ENCODE peak calls at places on chromosomes 6 and 20, in seven cellular contexts. V is A549, Z is foreskin fibroblast, J is astrocyte of the cerebellum, R is epithelial cell of esophagus, B is tibial nerve, M is adrenal gland. Q is an unnamed sample.

GRCh38 chr20:62165762-62166399 is 16.9 kb upstream of the MTG2 start:
- DNase-seq in V (no peak), Z (no peak), J (no peak), R (no peak), B (no peak), M (no peak), Q (no peak)

GRCh38 chr6:49888742-49889431 is 22.6 kb upstream of the CRISP1 start:
- DNase-seq in V (no peak), Z (no peak), J (no peak), R (no peak), B (no peak), M (no peak), Q (no peak)

GRCh38 chr6:35905841-35906498 is 14.9 kb downstream of the SRPK1 start:
- DNase-seq in V (no peak), Z (no peak), J (no peak), R (no peak), B (no peak), M (no peak), Q (no peak)

GRCh38 chr6:159758031-159759001 is 3.5 kb upstream of the ACAT2 start:
- DNase-seq in V (peak), Z (peak), J (peak), R (peak), B (no peak), M (no peak), Q (no peak)

GRCh38 chr6:30962716-30963115 is 20.8 kb upstream of the MUC21 start:
- DNase-seq in V (no peak), Z (no peak), J (no peak), R (no peak), B (no peak), M (no peak), Q (no peak)

GRCh38 chr6:159084493-159085091 is 39.8 kb upstream of the TAGAP start:
- DNase-seq in V (no peak), Z (peak), J (no peak), R (peak), B (no peak), M (no peak), Q (no peak)

GRCh38 chr6:75230484-75231325 is 12.9 kb downstream of the COX7A2 start:
- DNase-seq in V (peak), Z (peak), J (no peak), R (peak), B (no peak), M (peak), Q (no peak)

GRCh38 chr20:48937674-48938073 is 16.2 kb downstream of the ARFGEF2 start:
- DNase-seq in V (no peak), Z (no peak), J (no peak), R (no peak), B (no peak), M (no peak), Q (no peak)

GRCh38 chr6:42571611-42572342 is 7.9 kb downstream of the UBR2 start:
- DNase-seq in V (no peak), Z (no peak), J (no peak), R (no peak), B (no peak), M (no peak), Q (no peak)

GRCh38 chr20:34037767-34038166 is 44.1 kb downstream of the RALY start:
- DNase-seq in V (no peak), Z (peak), J (no peak), R (no peak), B (no peak), M (no peak), Q (no peak)

GRCh38 chr6:150394886-150395285 is 26.1 kb downstream of the IYD start:
- DNase-seq in V (no peak), Z (no peak), J (no peak), R (no peak), B (no peak), M (no peak), Q (no peak)

GRCh38 chr20:58702859-58703648 is 10.5 kb downstream of the NPEPL1 start:
- DNase-seq in V (no peak), Z (no peak), J (no peak), R (no peak), B (no peak), M (no peak), Q (no peak)

GRCh38 chr6:20540683-20541082 is 6.4 kb downstream of the CDKAL1 start:
- DNase-seq in V (no peak), Z (peak), J (no peak), R (peak), B (no peak), M (peak), Q (no peak)

DNA sequence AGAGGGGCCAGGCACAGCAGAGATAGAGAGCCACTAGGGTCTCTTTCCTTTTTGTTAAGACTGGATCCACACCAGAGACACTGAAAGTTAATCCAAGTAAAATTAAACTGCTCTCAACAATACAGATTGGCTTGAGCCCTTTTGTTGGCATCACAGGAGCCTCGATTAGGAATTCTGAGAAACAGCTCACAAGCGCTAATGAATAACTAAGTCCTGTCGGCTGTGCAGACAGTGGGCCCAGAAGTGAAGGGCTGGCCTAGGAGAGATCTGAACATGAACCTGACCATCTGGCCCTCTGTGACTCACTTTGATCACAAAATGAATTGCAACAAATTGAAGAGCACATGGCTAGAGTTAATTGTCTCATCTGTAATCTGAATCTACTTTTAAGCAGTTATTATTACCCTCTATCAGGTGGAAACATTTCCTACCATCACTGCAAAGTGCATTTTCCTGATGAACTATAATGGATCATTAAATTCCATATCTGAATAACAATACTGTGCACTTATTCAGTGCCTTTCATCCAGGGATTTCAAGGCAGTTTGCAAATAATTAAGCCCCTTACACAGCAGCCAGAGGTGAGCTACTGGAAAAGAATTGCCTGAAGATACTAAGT is 3.2 kb downstream of the BACH2 start:
- DNase-seq in V (no peak), Z (peak), J (no peak), R (no peak), B (no peak), M (no peak), Q (peak)
- H3K4me3 ChIP-seq in V (no peak), Z (no peak), J (no peak), R (no peak), B (no peak), M (no peak), Q (no peak)

DNA sequence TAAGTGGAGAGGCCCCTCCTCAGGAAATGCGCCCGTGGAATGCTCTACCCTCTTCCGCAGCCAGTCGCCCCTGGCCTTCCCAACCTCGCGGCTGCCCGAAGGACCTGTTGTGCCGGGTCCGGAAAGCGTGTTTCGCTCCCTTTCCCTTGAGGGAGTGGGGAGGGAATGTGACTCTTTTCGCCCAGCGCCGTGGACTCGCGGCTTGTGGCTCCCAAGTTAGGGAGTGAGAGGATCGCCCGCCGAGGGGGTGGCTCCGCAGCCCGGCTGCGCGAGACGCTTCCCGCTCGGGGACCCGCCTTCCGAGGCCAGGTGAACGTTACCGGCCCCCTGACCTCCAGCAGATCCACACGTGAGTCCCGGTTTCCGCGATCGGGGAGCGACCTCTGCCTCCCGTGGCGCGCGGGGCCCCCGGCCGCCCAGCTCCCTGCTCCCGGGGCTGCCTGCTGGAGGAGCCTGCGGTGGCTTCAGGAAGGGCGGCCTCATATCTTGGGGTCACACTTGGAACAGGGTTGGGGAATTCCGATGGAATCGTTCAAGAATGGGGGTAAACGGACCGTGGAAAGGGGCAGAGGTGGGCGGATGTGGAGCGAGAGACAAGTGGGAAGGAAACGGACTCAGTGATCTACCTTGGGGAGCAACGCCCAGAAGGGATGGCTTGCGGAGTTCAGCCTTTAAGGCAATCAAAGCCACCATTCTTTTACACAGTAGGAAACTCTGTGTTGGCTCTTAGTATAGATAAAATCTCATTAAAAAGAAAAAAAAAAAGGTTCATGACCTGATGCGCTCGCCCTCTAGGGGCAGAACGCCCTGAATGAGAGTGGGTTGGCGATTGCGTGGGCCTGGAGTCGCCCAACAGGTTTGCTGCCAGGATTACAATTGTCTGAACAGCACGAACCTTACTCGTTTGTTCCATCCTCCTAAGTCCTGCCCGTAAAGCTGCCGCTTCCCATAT is 887 bp downstream of the TPD52L1 start:
- DNase-seq in V (peak), Z (peak), J (no peak), R (peak), B (no peak), M (peak), Q (peak)
- TF ChIP-seq CTCF in V (peak), Z (peak), J (peak), R (peak), B (no peak), M (peak), Q (peak)

GRCh38 chr6:155130161-155130853 is 133.5 kb upstream of the CLDN20 start:
- DNase-seq in V (no peak), Z (no peak), J (no peak), R (no peak), B (no peak), M (no peak), Q (no peak)
- H3K4me3 ChIP-seq in V (no peak), Z (no peak), J (no peak), R (no peak), B (no peak), M (no peak), Q (no peak)

DNA sequence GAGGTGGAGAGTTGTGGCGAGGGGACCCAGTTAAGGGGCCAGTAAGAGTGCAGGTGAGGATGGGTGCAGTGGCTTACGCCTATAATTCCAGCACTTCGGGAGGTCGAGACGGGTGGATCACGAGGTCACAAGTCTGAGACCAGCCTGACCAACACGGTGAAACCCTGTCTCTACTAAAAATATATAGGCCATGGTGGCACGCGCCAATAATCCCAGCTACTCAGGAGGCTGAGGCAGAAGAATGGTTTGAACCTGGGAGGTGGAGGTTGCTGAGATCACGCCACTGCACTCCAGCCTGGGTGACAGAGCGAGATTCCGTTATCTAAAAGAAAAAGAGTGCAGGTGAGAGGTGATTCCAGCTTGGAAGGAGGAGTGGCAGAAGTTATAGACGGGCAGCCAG is 28.0 kb downstream of the PPP1R3G start:
- DNase-seq in V (no peak), Z (no peak), J (no peak), R (no peak), B (no peak), M (no peak), Q (no peak)
- TF ChIP-seq CTCF in V (no peak), Z (no peak), J (no peak), R (no peak), B (no peak), M (no peak), Q (no peak)

Q was measured in epithelial cell of proximal tubule.